ENCODE peak calls at places on chromosomes 1 and 21, in eight cellular contexts. X, F, G, L, U, W, S and E are unnamed samples.

GRCh38 chr1:99970713-99971255 is 988 bp downstream of the SLC35A3 start:
- DNase-seq in G (no peak), L (no peak), F (no peak), X (no peak), S (peak), W (no peak), U (no peak), E (no peak)

GRCh38 chr1:236394905-236395779 is 1.1 kb downstream of the EDARADD start:
- DNase-seq in L (no peak), U (peak), F (peak), G (peak), W (no peak), X (no peak), S (peak), E (no peak)

GRCh38 chr21:16492892-16493291 is 763.1 kb downstream of the USP25 start:
- DNase-seq in U (no peak), L (no peak), G (no peak), W (no peak), F (no peak), S (no peak), X (no peak), E (no peak)

GRCh38 chr1:181497870-181498269 is 14.6 kb downstream of the CACNA1E start:
- DNase-seq in U (no peak), G (no peak), W (no peak), S (no peak), F (no peak), L (no peak), X (peak), E (no peak)

GRCh38 chr1:8374812-8375211 is 56.9 kb downstream of the SLC45A1 start:
- DNase-seq in F (no peak), X (peak), W (no peak), S (peak), G (peak), L (no peak), U (no peak), E (no peak)

GRCh38 chr1:221723018-221723917 is 18.6 kb downstream of the DUSP10 start:
- DNase-seq in U (no peak), G (no peak), W (no peak), F (no peak), L (no peak), S (no peak), X (no peak), E (no peak)

GRCh38 chr1:225828706-225829344 is 18.9 kb downstream of the EPHX1 start:
- DNase-seq in F (no peak), L (no peak), W (no peak), U (no peak), X (no peak), G (no peak), S (no peak), E (no peak)

GRCh38 chr1:244371294-244372141 is 80.2 kb downstream of the ADSS2 start:
- DNase-seq in L (no peak), U (peak), W (no peak), S (no peak), G (no peak), F (no peak), X (no peak), E (no peak)

GRCh38 chr1:4937876-4938534 is 283.6 kb downstream of the AJAP1 start:
- DNase-seq in U (no peak), X (no peak), F (no peak), L (no peak), S (no peak), G (no peak), W (no peak), E (no peak)

GRCh38 chr1:45429543-45430159 is 61.3 kb downstream of the TESK2 start:
- DNase-seq in X (no peak), W (no peak), L (no peak), G (no peak), S (no peak), F (no peak), U (no peak), E (no peak)

GRCh38 chr1:10950316-10951172 is 61.9 kb upstream of the TARDBP start:
- DNase-seq in F (no peak), U (no peak), W (no peak), S (no peak), L (no peak), X (no peak), G (no peak), E (no peak)

GRCh38 chr1:21909787-21910503 is 27.2 kb downstream of the HSPG2 start:
- DNase-seq in F (peak), X (no peak), L (no peak), W (no peak), G (no peak), S (peak), U (no peak), E (no peak)

GRCh38 chr1:61708953-61709907 is 15.7 kb downstream of the TM2D1 start:
- DNase-seq in L (no peak), S (no peak), X (no peak), F (no peak), W (no peak), G (no peak), U (no peak), E (no peak)

GRCh38 chr1:248807067-248807737 is 18.5 kb downstream of the SH3BP5L start:
- DNase-seq in U (peak), L (peak), F (peak), X (peak), W (no peak), G (peak), S (peak), E (no peak)

GRCh38 chr1:8641317-8641997 is 176.0 kb downstream of the RERE start:
- DNase-seq in G (no peak), L (no peak), X (no peak), F (no peak), U (no peak), S (no peak), W (no peak), E (no peak)

GRCh38 chr1:7393141-7393540 is 378.0 kb upstream of the VAMP3 start:
- DNase-seq in G (no peak), L (no peak), W (no peak), F (no peak), U (no peak), X (no peak), S (no peak), E (no peak)